ENCODE peak calls at places on chromosomes 5 and 9, in six cellular contexts. One of them, this sample, is unnamed.

GRCh38 chr5:115795700-115796099 is 20.8 kb downstream of the CDO1 start:
- DNase-seq in astrocyte of the spinal cord: no peak
- DNase-seq in iPS DF 19.7: no peak
- DNase-seq in mesothelial cell of epicardium: no peak
- DNase-seq in breast epithelium: no peak
- DNase-seq in NCI-H1930: no peak
- DNase-seq in this sample: no peak

GRCh38 chr5:68251804-68252648 is 36.5 kb downstream of the PIK3R1 start:
- DNase-seq in astrocyte of the spinal cord: peak; percentile 69
- DNase-seq in iPS DF 19.7: no peak
- DNase-seq in mesothelial cell of epicardium: no peak
- DNase-seq in breast epithelium: no peak
- DNase-seq in NCI-H1930: no peak
- DNase-seq in this sample: no peak

GRCh38 chr9:29311221-29311620 is 1737.9 kb upstream of the C9orf72 start:
- DNase-seq in astrocyte of the spinal cord: peak; percentile 6
- DNase-seq in iPS DF 19.7: no peak
- DNase-seq in mesothelial cell of epicardium: no peak
- DNase-seq in breast epithelium: no peak
- DNase-seq in NCI-H1930: no peak
- DNase-seq in this sample: no peak

GRCh38 chr9:18587988-18588387 is 114.0 kb downstream of the ADAMTSL1 start:
- DNase-seq in astrocyte of the spinal cord: peak; percentile 74
- DNase-seq in iPS DF 19.7: no peak
- DNase-seq in mesothelial cell of epicardium: no peak
- DNase-seq in breast epithelium: no peak
- DNase-seq in NCI-H1930: no peak
- DNase-seq in this sample: no peak

GRCh38 chr5:133934822-133935793 is 33.3 kb downstream of the C5orf15 start:
- DNase-seq in astrocyte of the spinal cord: no peak
- DNase-seq in iPS DF 19.7: no peak
- DNase-seq in mesothelial cell of epicardium: no peak
- DNase-seq in breast epithelium: no peak
- DNase-seq in NCI-H1930: no peak
- DNase-seq in this sample: no peak

GRCh38 chr5:17365756-17366155 is 132.3 kb upstream of the TAF11L2 start:
- DNase-seq in astrocyte of the spinal cord: no peak
- DNase-seq in iPS DF 19.7: no peak
- DNase-seq in mesothelial cell of epicardium: no peak
- DNase-seq in breast epithelium: no peak
- DNase-seq in NCI-H1930: no peak
- DNase-seq in this sample: no peak

GRCh38 chr9:132169672-132170392 is 8.0 kb downstream of the NTNG2 start:
- DNase-seq in astrocyte of the spinal cord: no peak
- DNase-seq in iPS DF 19.7: no peak
- DNase-seq in mesothelial cell of epicardium: peak; percentile 76
- DNase-seq in breast epithelium: no peak
- DNase-seq in NCI-H1930: peak; percentile 46
- DNase-seq in this sample: no peak

GRCh38 chr9:119283118-119283794 is 86.0 kb downstream of the BRINP1 start:
- DNase-seq in astrocyte of the spinal cord: no peak
- DNase-seq in iPS DF 19.7: peak; percentile 67
- DNase-seq in mesothelial cell of epicardium: no peak
- DNase-seq in breast epithelium: no peak
- DNase-seq in NCI-H1930: no peak
- DNase-seq in this sample: no peak

GRCh38 chr9:36832232-36832795 is 201.8 kb downstream of the PAX5 start:
- DNase-seq in astrocyte of the spinal cord: no peak
- DNase-seq in iPS DF 19.7: no peak
- DNase-seq in mesothelial cell of epicardium: no peak
- DNase-seq in breast epithelium: no peak
- DNase-seq in NCI-H1930: no peak
- DNase-seq in this sample: no peak

GRCh38 chr5:112467467-112467866 is 48.4 kb upstream of the EPB41L4A start:
- DNase-seq in astrocyte of the spinal cord: no peak
- DNase-seq in iPS DF 19.7: no peak
- DNase-seq in mesothelial cell of epicardium: no peak
- DNase-seq in breast epithelium: no peak
- DNase-seq in NCI-H1930: peak; percentile 6
- DNase-seq in this sample: no peak

GRCh38 chr5:174535691-174536090 is 188.7 kb upstream of the MSX2 start:
- DNase-seq in astrocyte of the spinal cord: peak; percentile 26
- DNase-seq in iPS DF 19.7: no peak
- DNase-seq in mesothelial cell of epicardium: no peak
- DNase-seq in breast epithelium: no peak
- DNase-seq in NCI-H1930: no peak
- DNase-seq in this sample: peak; percentile 12

GRCh38 chr9:136412912-136413420 is 2.5 kb downstream of the PMPCA start:
- DNase-seq in astrocyte of the spinal cord: no peak
- DNase-seq in iPS DF 19.7: no peak
- DNase-seq in mesothelial cell of epicardium: no peak
- DNase-seq in breast epithelium: no peak
- DNase-seq in NCI-H1930: no peak
- DNase-seq in this sample: no peak

GRCh38 chr5:6595405-6595804 is 37.4 kb downstream of the NSUN2 start:
- DNase-seq in astrocyte of the spinal cord: no peak
- DNase-seq in iPS DF 19.7: no peak
- DNase-seq in mesothelial cell of epicardium: no peak
- DNase-seq in breast epithelium: no peak
- DNase-seq in NCI-H1930: no peak
- DNase-seq in this sample: no peak

GRCh38 chr5:17288570-17288969 is 71.1 kb downstream of the BASP1 start:
- DNase-seq in astrocyte of the spinal cord: no peak
- DNase-seq in iPS DF 19.7: no peak
- DNase-seq in mesothelial cell of epicardium: no peak
- DNase-seq in breast epithelium: no peak
- DNase-seq in NCI-H1930: no peak
- DNase-seq in this sample: no peak

GRCh38 chr9:109241931-109242330 is 74.9 kb upstream of the FRRS1L start:
- DNase-seq in astrocyte of the spinal cord: no peak
- DNase-seq in iPS DF 19.7: no peak
- DNase-seq in mesothelial cell of epicardium: no peak
- DNase-seq in breast epithelium: no peak
- DNase-seq in NCI-H1930: no peak
- DNase-seq in this sample: no peak

GRCh38 chr5:54062958-54063357 is 247.4 kb downstream of the ARL15 start:
- DNase-seq in astrocyte of the spinal cord: peak; percentile 59
- DNase-seq in iPS DF 19.7: no peak
- DNase-seq in mesothelial cell of epicardium: no peak
- DNase-seq in breast epithelium: no peak
- DNase-seq in NCI-H1930: no peak
- DNase-seq in this sample: no peak

GRCh38 chr9:129392093-129392541 is 214.1 kb upstream of the IER5L start:
- DNase-seq in astrocyte of the spinal cord: no peak
- DNase-seq in iPS DF 19.7: no peak
- DNase-seq in mesothelial cell of epicardium: no peak
- DNase-seq in breast epithelium: no peak
- DNase-seq in NCI-H1930: no peak
- DNase-seq in this sample: no peak

GRCh38 chr5:157502143-157502647 is 42.2 kb downstream of the NIPAL4 start:
- DNase-seq in astrocyte of the spinal cord: no peak
- DNase-seq in iPS DF 19.7: no peak
- DNase-seq in mesothelial cell of epicardium: no peak
- DNase-seq in breast epithelium: no peak
- DNase-seq in NCI-H1930: no peak
- DNase-seq in this sample: no peak

GRCh38 chr5:107389130-107389553 is 281.6 kb downstream of the EFNA5 start:
- DNase-seq in astrocyte of the spinal cord: peak; percentile 68
- DNase-seq in iPS DF 19.7: no peak
- DNase-seq in mesothelial cell of epicardium: no peak
- DNase-seq in breast epithelium: no peak
- DNase-seq in NCI-H1930: no peak
- DNase-seq in this sample: no peak

GRCh38 chr9:96383165-96383939 is at the start of gene SLC35D2:
- DNase-seq in astrocyte of the spinal cord: peak; percentile 51
- DNase-seq in iPS DF 19.7: no peak
- DNase-seq in mesothelial cell of epicardium: peak; percentile 53
- DNase-seq in breast epithelium: peak; percentile 56
- DNase-seq in NCI-H1930: no peak
- DNase-seq in this sample: no peak

GRCh38 chr5:167743685-167744084 is 547.8 kb upstream of the WWC1 start:
- DNase-seq in astrocyte of the spinal cord: peak; percentile 89
- DNase-seq in iPS DF 19.7: no peak
- DNase-seq in mesothelial cell of epicardium: no peak
- DNase-seq in breast epithelium: no peak
- DNase-seq in NCI-H1930: no peak
- DNase-seq in this sample: no peak